ENCODE peak calls at places on chromosomes 13 and 19, in eight cellular contexts. U, B, Y, W, R, M, Q and G are unnamed samples.
A peak's percentile ranks its signal among the peaks of the same experiment; 100 is the strongest.

GRCh38 chr19:46147791-46148288 is at the start of gene IGFL2:
- DNase-seq in U (no peak), B (no peak), Y (no peak), W (no peak), R (no peak), M (no peak), Q (no peak), G (no peak)

GRCh38 chr13:41352935-41353801 is 42.1 kb downstream of the NAA16 start:
- DNase-seq in U (no peak), B (peak; percentile 55), Y (no peak), W (no peak), R (peak; percentile 35), M (no peak), Q (peak; percentile 30), G (no peak)

GRCh38 chr19:18789883-18790565 is 1.1 kb downstream of the COMP start:
- DNase-seq in U (no peak), B (peak; percentile 69), Y (no peak), W (no peak), R (peak; percentile 78), M (peak; percentile 27), Q (no peak), G (no peak)

GRCh38 chr19:1189419-1189818 is 15.4 kb upstream of the SBNO2 start:
- DNase-seq in U (no peak), B (no peak), Y (no peak), W (no peak), R (peak; percentile 69), M (no peak), Q (no peak), G (no peak)

GRCh38 chr13:49776871-49777270 is 15.6 kb downstream of the KPNA3 start:
- DNase-seq in U (no peak), B (no peak), Y (no peak), W (no peak), R (no peak), M (no peak), Q (no peak), G (no peak)

GRCh38 chr13:31797154-31797775 is 57.9 kb downstream of the RXFP2 start:
- DNase-seq in U (no peak), B (peak; percentile 61), Y (no peak), W (no peak), R (peak; percentile 3), M (no peak), Q (no peak), G (no peak)

GRCh38 chr13:52832268-52832667 is 16.2 kb downstream of the PCDH8 start:
- DNase-seq in U (no peak), B (no peak), Y (no peak), W (no peak), R (no peak), M (no peak), Q (no peak), G (no peak)

GRCh38 chr13:43608400-43609137 is 178.2 kb downstream of the ENOX1 start:
- DNase-seq in U (no peak), B (no peak), Y (no peak), W (no peak), R (no peak), M (no peak), Q (no peak), G (no peak)

GRCh38 chr19:45253396-45254027 is 2.4 kb downstream of the MARK4 start:
- DNase-seq in U (no peak), B (no peak), Y (no peak), W (no peak), R (no peak), M (no peak), Q (no peak), G (no peak)

GRCh38 chr13:90732049-90732448 is 615.4 kb upstream of the MIR17HG start:
- DNase-seq in U (no peak), B (no peak), Y (no peak), W (no peak), R (no peak), M (no peak), Q (no peak), G (no peak)

GRCh38 chr13:25037057-25037813 is 58.7 kb upstream of the PABPC3 start:
- DNase-seq in U (peak; percentile 46), B (peak; percentile 62), Y (no peak), W (no peak), R (peak; percentile 33), M (no peak), Q (no peak), G (peak; percentile 47)

GRCh38 chr13:38607136-38607535 is 79.7 kb upstream of the FREM2 start:
- DNase-seq in U (no peak), B (no peak), Y (no peak), W (no peak), R (no peak), M (no peak), Q (no peak), G (no peak)

GRCh38 chr13:74306496-74306895 is 172.3 kb upstream of the KLF12 start:
- DNase-seq in U (no peak), B (peak; percentile 20), Y (no peak), W (no peak), R (no peak), M (no peak), Q (no peak), G (no peak)

GRCh38 chr19:19900124-19900523 is 622 bp upstream of the ZNF93 start:
- DNase-seq in U (no peak), B (peak; percentile 16), Y (no peak), W (no peak), R (peak; percentile 40), M (no peak), Q (no peak), G (no peak)

GRCh38 chr13:112056739-112057433 is 10.1 kb upstream of the SOX1 start:
- DNase-seq in U (no peak), B (peak; percentile 40), Y (no peak), W (no peak), R (no peak), M (no peak), Q (no peak), G (no peak)

DNA sequence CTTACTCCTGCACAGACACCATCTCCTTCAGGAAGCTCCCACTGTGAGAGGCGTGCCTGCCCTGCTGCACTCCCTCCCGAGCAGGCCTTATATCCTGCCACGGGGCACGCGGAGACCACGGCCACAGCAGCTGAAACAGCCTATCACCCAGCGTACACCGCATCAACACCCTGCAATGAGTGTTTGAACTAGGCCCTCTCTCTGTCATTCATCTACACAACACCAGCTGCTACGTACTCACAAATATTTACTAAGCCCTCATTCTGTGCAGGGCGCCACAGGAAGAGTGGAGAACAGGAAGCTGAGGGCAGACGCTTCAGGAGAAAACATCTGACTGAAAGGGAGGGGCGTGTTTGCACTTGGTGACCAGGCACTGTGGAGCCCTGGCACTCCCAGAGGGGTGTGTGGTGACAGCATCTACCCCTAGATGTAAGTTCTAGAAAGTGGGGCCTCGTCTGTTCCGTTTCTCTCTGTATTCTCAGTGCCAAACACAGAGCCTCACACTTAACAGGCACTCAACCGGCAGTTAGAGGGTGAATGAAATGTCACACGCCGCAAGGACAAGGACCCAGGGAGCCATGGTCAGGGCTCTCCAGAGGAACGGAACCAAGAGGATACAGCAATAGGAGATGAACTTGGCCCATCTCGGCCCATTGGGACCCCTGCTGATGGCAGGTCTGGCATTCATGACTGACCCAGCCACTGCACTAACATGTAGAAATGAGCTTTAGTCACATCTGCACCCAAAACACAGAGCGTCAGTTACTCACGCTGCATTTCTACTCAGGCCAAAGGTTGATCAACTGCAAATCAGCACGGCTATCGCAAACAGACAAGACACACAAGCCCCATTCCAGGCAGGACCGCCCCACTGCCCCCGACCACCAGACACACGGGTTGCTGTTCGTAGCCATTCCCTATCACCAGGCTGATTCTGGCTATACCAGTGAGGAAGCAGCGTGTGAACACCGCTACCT is 15.7 kb downstream of the RANBP3 start:
- DNase-seq in U (peak; percentile 76), B (no peak), Y (no peak), W (no peak), R (no peak), M (no peak), Q (no peak), G (peak; percentile 75)
- TF ChIP-seq EP300 in U (no peak), B (no peak), Y (no peak), W (no peak), R (no peak), M (no peak), Q (no peak), G (no peak)

GRCh38 chr19:16199275-16199932 is 1.7 kb downstream of the AP1M1 start:
- DNase-seq in U (peak; percentile 57), B (no peak), Y (peak; percentile 61), W (no peak), R (no peak), M (no peak), Q (no peak), G (no peak)

GRCh38 chr19:16198363-16198636 is 589 bp downstream of the AP1M1 start:
- DNase-seq in U (no peak), B (no peak), Y (no peak), W (no peak), R (peak; percentile 22), M (no peak), Q (no peak), G (peak; percentile 40)

GRCh38 chr19:16202320-16203255 is 4.9 kb downstream of the AP1M1 start:
- DNase-seq in U (no peak), B (peak; percentile 4), Y (peak; percentile 46), W (no peak), R (no peak), M (no peak), Q (no peak), G (no peak)

GRCh38 chr19:16200776-16201391 is 3.2 kb downstream of the AP1M1 start:
- DNase-seq in U (no peak), B (no peak), Y (no peak), W (no peak), R (no peak), M (no peak), Q (no peak), G (no peak)

DNA sequence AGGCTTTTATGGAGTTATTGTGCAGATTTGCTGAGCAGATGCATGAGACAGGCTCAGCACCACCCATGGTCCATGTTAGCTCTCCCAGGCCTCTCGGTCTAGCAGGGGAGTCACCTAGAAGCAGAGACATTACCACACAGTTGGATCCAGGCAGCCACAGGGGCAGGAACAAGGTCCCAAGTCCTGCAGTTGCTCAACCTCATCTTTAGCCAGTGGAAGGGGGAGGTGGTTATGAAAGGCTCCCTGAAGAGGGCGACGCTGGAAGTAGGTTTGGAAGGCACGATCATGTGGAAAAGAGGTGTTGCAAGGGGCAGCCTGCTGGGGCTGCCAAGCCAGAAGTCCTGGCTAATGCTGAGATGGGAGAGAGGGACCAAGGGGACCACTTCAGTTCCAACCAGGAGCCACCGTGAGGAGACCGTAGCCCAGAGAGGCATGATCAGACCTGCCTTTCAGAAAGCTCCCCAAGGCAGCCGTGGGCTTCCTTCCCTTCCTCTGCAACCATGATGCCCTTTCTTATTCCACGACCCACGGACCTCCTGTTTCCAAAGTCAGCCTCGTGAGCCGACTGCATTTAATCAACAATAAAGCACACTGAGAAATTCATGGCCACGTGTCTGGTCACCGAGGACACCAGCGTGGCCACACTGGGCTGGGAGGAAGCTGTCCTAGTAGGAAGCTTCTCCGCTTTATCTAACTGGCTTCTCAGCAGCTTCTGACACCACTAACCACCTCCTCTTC is 2.5 kb downstream of the AP1M1 start:
- DNase-seq in U (no peak), B (no peak), Y (peak; percentile 78), W (peak; percentile 82), R (no peak), M (no peak), Q (no peak), G (no peak)
- TF ChIP-seq POLR2AphosphoS5 in U (no peak), B (no peak), Y (no peak), W (no peak), R (no peak), M (no peak), Q (no peak), G (no peak)

GRCh38 chr13:27790523-27790922 is 1.8 kb upstream of the GSX1 start:
- DNase-seq in U (no peak), B (no peak), Y (no peak), W (no peak), R (no peak), M (no peak), Q (no peak), G (no peak)
- TF ChIP-seq EP300 in U (no peak), B (no peak), Y (no peak), W (no peak), R (no peak), M (no peak), Q (no peak), G (no peak)

GRCh38 chr19:16442386-16443276 is 29.1 kb downstream of the EPS15L1 start:
- DNase-seq in U (peak; percentile 60), B (no peak), Y (peak; percentile 70), W (no peak), R (no peak), M (no peak), Q (no peak), G (peak; percentile 81)
- TF ChIP-seq POLR2AphosphoS5 in U (no peak), B (no peak), Y (no peak), W (no peak), R (no peak), M (no peak), Q (no peak), G (peak; percentile 42)